ENCODE peak calls at places on chromosomes 13 and 19, in four cellular contexts. B is AG04450, K is left ventricle myocardium inferior, G is ovary. J is an unnamed sample.

GRCh38 chr13:79393564-79394249 is 12.3 kb downstream of the RBM26 start:
- DNase-seq in K (no peak), G (no peak), B (no peak), J (no peak)

GRCh38 chr13:29619995-29620394 is 24.5 kb upstream of the SLC7A1 start:
- DNase-seq in G (no peak), B (no peak), K (no peak), J (no peak)

GRCh38 chr13:97394542-97394941 is 39.4 kb upstream of the RAP2A start:
- DNase-seq in B (no peak), G (no peak), K (no peak), J (no peak)

GRCh38 chr19:41321600-41322270 is 11.8 kb downstream of the CCDC97 start:
- DNase-seq in G (peak), K (no peak), B (no peak), J (peak)

GRCh38 chr13:78476910-78477309 is 126.4 kb downstream of the POU4F1 start:
- DNase-seq in G (no peak), B (no peak), K (no peak), J (no peak)

GRCh38 chr13:30869491-30869890 is 36.6 kb upstream of the MEDAG start:
- DNase-seq in G (peak), K (peak), B (no peak), J (no peak)

GRCh38 chr13:112134150-112135075 is 67.5 kb downstream of the SOX1 start:
- DNase-seq in K (no peak), B (no peak), G (no peak), J (no peak)

GRCh38 chr13:100230813-100231575 is 142.1 kb downstream of the PCCA start:
- DNase-seq in B (no peak), K (no peak), G (no peak), J (no peak)

GRCh38 chr19:48554385-48555091 is 2.6 kb downstream of the SULT2B1 start:
- DNase-seq in K (no peak), G (no peak), B (no peak), J (no peak)

GRCh38 chr19:16273005-16273404 is 51.6 kb upstream of the KLF2 start:
- DNase-seq in G (no peak), B (no peak), K (peak), J (no peak)

GRCh38 chr13:56317839-56318238 is 822.9 kb upstream of the PRR20A start:
- DNase-seq in G (no peak), B (no peak), K (no peak), J (no peak)

GRCh38 chr19:55638864-55639359 is 1.9 kb upstream of the ZNF580 start:
- DNase-seq in G (peak), K (no peak), B (no peak), J (peak)

GRCh38 chr13:51346397-51346796 is 6.9 kb downstream of the SERPINE3 start:
- DNase-seq in K (no peak), G (no peak), B (no peak), J (no peak)

GRCh38 chr19:10173527-10173926 is 21.2 kb downstream of the DNMT1 start:
- DNase-seq in G (no peak), B (no peak), K (no peak), J (no peak)

GRCh38 chr19:27822336-27822735 is 1390.6 kb downstream of the UQCRFS1 start:
- DNase-seq in G (no peak), B (no peak), K (no peak), J (no peak)

GRCh38 chr19:17305517-17306284 is at the start of gene MRPL34:
- DNase-seq in K (peak), B (peak), G (peak), J (peak)

GRCh38 chr19:17304386-17305047 is 1.2 kb upstream of the MRPL34 start:
- DNase-seq in K (no peak), B (no peak), G (no peak), J (no peak)

GRCh38 chr19:17303940-17304267 is 679 bp upstream of the ABHD8 start:
- DNase-seq in B (no peak), K (no peak), G (no peak), J (no peak)

GRCh38 chr19:17306285-17306714 is 628 bp downstream of the MRPL34 start:
- DNase-seq in G (no peak), K (no peak), B (no peak), J (no peak)

DNA sequence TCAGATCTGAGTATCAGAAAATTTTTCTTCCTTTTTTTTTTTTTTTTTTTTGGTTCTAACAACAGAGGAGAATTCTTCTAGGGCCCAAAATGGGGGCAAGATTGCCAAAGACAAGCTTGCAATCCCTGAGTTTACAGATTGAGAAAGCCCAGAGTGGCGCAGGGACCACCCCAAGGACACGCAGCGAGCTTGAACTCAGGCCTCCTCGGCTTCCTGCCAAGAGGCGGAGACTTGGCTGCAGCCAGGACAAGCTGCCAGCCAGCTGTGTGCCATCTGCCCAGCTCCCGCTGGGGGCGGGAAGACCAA is 508 bp upstream of the MRPL34 start:
- DNase-seq in B (no peak), K (no peak), G (no peak), J (no peak)
- H3K4me3 ChIP-seq in B (peak), K (peak), G (peak), J (peak)

DNA sequence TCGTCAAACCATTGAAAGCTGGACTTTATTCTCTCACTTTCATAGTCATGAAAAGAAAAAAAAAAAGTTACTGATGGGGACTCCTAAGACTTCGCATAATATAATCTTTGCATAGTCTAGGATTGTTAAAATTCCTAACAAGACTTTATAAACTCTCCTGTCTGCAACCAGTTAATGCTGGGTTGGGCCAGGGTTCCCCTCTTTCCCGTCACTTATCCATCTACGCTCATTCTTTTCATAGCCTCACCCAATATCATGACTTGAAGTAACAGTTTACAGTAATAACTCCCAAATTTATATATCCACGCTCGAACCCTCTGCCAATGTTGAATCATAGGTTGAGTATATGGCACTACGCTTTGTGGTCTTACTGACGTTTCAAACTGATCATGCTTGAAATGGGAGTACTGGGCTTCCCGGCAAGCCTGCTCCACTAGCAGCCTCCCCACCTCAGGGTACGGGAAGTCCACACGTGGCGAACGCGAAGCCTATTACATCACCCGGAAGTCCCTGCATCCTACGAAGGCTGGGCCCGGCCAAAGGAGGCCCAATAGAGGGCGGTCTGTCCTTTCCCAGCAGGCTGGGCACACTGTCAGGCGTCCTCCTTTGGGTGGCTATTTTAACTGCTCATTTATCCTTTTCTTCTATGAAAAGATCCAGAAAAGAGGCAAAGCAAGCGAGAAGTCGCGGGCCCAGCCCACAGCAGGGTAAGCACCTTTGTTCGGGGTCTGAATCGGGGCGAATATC is 694 bp upstream of the ZNF460 start:
- DNase-seq in G (peak), K (peak), B (peak), J (peak)
- TF ChIP-seq CTCF in G (no peak), K (peak), B (peak), J (peak)

DNA sequence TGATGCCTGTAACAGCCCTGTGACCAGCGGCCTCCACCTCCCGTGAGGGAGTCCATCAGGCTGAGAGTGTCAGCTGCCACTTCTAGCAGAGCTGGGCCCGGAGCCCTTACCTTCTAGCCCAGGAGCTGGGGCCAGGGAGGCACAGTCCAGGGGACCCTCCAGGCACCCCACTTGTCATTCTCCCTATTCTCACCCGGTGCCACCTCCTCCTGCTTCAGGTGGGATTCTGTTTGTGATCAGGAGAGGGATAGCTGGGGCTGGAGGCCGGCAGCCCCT is 4.1 kb downstream of the RASA3 start:
- DNase-seq in B (no peak), G (no peak), K (no peak), J (no peak)
- H3K27ac ChIP-seq in B (peak), G (no peak), K (peak), J (peak)

GRCh38 chr19:37537391-37537947 is 30.7 kb downstream of the ZNF793 start:
- DNase-seq in G (no peak), B (no peak), K (no peak), J (no peak)
- H3K4me3 ChIP-seq in G (no peak), B (no peak), K (no peak), J (no peak)

GRCh38 chr13:109276261-109276660 is 510.1 kb downstream of the IRS2 start:
- DNase-seq in G (no peak), B (no peak), K (no peak), J (no peak)

GRCh38 chr13:109274188-109274821 is 512.1 kb downstream of the IRS2 start:
- DNase-seq in B (peak), G (no peak), K (no peak), J (no peak)

GRCh38 chr13:109275390-109275789 is 511.0 kb downstream of the IRS2 start:
- DNase-seq in G (no peak), B (no peak), K (no peak), J (no peak)

GRCh38 chr13:109273326-109273751 is 513.0 kb downstream of the IRS2 start:
- DNase-seq in B (no peak), G (no peak), K (no peak), J (no peak)

DNA sequence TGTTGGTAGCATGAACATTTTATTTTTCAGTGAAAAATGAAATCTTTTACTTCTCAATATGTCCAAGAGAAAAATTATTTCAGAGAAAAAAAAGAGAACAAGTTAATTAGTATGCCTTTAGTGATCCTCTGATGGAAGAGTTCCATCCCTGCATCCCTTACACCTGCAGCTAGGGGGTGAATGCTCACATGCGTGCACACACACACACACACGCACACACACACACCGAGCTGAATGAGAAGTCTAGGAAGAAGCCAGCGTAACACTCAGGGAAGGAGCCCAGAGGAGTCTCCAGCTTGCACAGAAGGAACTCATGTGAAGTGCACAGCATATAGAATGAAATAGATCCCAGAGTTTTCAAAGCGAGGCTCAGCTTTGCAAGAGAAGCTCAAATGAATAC is 510.5 kb downstream of the IRS2 start:
- DNase-seq in B (no peak), K (no peak), G (no peak), J (peak)
- TF ChIP-seq CTCF in B (peak), K (no peak), G (no peak), J (no peak)

DNA sequence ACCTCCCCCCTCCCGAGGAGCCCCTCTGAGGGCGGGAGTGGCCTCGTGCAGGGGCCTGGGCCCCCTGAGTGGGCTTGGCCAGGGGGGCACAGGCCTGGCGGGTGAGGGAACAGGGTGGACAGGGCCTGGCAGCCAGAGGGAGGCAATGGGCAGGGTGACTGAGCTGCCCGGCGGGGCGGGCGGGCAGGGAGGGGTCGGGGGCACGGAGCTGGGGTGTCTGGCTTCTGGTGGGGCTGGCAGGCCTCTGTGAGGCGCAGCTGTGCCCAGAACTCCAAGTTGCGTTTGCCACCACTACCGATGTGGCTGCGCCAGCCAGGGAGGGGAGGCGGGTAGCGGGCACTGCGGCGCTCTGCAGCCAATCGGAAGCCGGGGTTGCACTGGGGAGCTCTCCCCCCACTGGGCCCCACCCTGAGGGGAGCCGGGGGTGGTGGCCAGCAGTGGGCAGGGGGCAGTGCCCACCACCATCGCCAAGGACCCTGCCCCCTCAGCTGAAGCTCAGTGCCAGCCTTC is 7.2 kb downstream of the NFIX start:
- DNase-seq in G (no peak), B (no peak), K (peak), J (peak)
- H3K27ac ChIP-seq in G (peak), B (peak), K (peak), J (peak)

GRCh38 chr13:26475176-26476110 is 82.0 kb upstream of the WASF3 start:
- DNase-seq in G (no peak), B (no peak), K (no peak), J (no peak)
- H3K4me3 ChIP-seq in G (no peak), B (no peak), K (peak), J (peak)